ENCODE peak calls at places on chromosome 17, in ten cellular contexts. B, X, Y, G, T, U, Q, W, A and H are unnamed samples.

GRCh38 chr17:6910987-6911603 is 79.6 kb upstream of the TEKT1 start:
- DNase-seq in B (peak), X (no peak), Y (peak), G (peak), T (peak), U (no peak), Q (no peak), W (no peak), A (no peak), H (peak)

GRCh38 chr17:2337811-2338657 is 733 bp downstream of the SGSM2 start:
- DNase-seq in B (peak), X (peak), Y (peak), G (peak), T (peak), U (peak), Q (no peak), W (peak), A (peak), H (no peak)

GRCh38 chr17:2794116-2794803 is 2.0 kb upstream of the RAP1GAP2 start:
- DNase-seq in B (no peak), X (no peak), Y (no peak), G (no peak), T (no peak), U (no peak), Q (no peak), W (no peak), A (no peak), H (no peak)

GRCh38 chr17:78323821-78324390 is 36.0 kb downstream of the SOCS3 start:
- DNase-seq in B (no peak), X (no peak), Y (no peak), G (no peak), T (no peak), U (no peak), Q (no peak), W (no peak), A (no peak), H (no peak)

GRCh38 chr17:46943511-46944393 is 20.8 kb downstream of the GOSR2 start:
- DNase-seq in B (peak), X (no peak), Y (peak), G (peak), T (peak), U (no peak), Q (no peak), W (peak), A (no peak), H (no peak)

GRCh38 chr17:2904135-2904534 is 107.9 kb downstream of the RAP1GAP2 start:
- DNase-seq in B (no peak), X (no peak), Y (peak), G (no peak), T (no peak), U (no peak), Q (peak), W (peak), A (no peak), H (no peak)

GRCh38 chr17:78361227-78361683 is 1.4 kb upstream of the SOCS3 start:
- DNase-seq in B (no peak), X (no peak), Y (no peak), G (no peak), T (no peak), U (no peak), Q (no peak), W (no peak), A (no peak), H (no peak)

GRCh38 chr17:34750004-34750403 is 170.6 kb downstream of the TMEM132E start:
- DNase-seq in B (no peak), X (no peak), Y (no peak), G (no peak), T (no peak), U (no peak), Q (no peak), W (no peak), A (no peak), H (no peak)

GRCh38 chr17:60622961-60623360 is 23.0 kb downstream of the PPM1D start:
- DNase-seq in B (no peak), X (no peak), Y (no peak), G (no peak), T (no peak), U (no peak), Q (no peak), W (no peak), A (no peak), H (no peak)

GRCh38 chr17:4566785-4567184 is 6.4 kb upstream of the GGT6 start:
- DNase-seq in B (peak), X (no peak), Y (peak), G (peak), T (peak), U (peak), Q (no peak), W (peak), A (peak), H (no peak)

GRCh38 chr17:1005361-1005946 is 8.5 kb downstream of the TIMM22 start:
- DNase-seq in B (peak), X (no peak), Y (peak), G (peak), T (peak), U (no peak), Q (no peak), W (peak), A (no peak), H (no peak)

GRCh38 chr17:57984226-57984890 is 3.7 kb downstream of the VEZF1 start:
- DNase-seq in B (no peak), X (no peak), Y (peak), G (peak), T (no peak), U (no peak), Q (no peak), W (no peak), A (no peak), H (no peak)

GRCh38 chr17:78343433-78344201 is 16.3 kb downstream of the SOCS3 start:
- DNase-seq in B (no peak), X (peak), Y (no peak), G (no peak), T (no peak), U (peak), Q (no peak), W (no peak), A (no peak), H (no peak)

GRCh38 chr17:11880714-11881113 is 116.6 kb downstream of the ZNF18 start:
- DNase-seq in B (no peak), X (no peak), Y (peak), G (no peak), T (peak), U (no peak), Q (no peak), W (no peak), A (no peak), H (no peak)

GRCh38 chr17:65956814-65957213 is 235.1 kb downstream of the CEP112 start:
- DNase-seq in B (peak), X (no peak), Y (peak), G (no peak), T (no peak), U (no peak), Q (no peak), W (no peak), A (no peak), H (no peak)

GRCh38 chr17:40956401-40957254 is 10.1 kb downstream of the KRT39 start:
- DNase-seq in B (peak), X (no peak), Y (peak), G (peak), T (peak), U (no peak), Q (peak), W (no peak), A (no peak), H (no peak)

GRCh38 chr17:82193520-82194236 is 19.0 kb downstream of the CCDC57 start:
- DNase-seq in B (no peak), X (no peak), Y (no peak), G (no peak), T (no peak), U (no peak), Q (no peak), W (no peak), A (no peak), H (no peak)

GRCh38 chr17:78337244-78338109 is 22.4 kb downstream of the SOCS3 start:
- DNase-seq in B (peak), X (no peak), Y (peak), G (peak), T (peak), U (no peak), Q (no peak), W (no peak), A (no peak), H (peak)

GRCh38 chr17:44487170-44487569 is 16.0 kb downstream of the GPATCH8 start:
- DNase-seq in B (no peak), X (no peak), Y (no peak), G (no peak), T (no peak), U (no peak), Q (no peak), W (no peak), A (no peak), H (no peak)

GRCh38 chr17:58224315-58224714 is 5.3 kb upstream of the MKS1 start:
- DNase-seq in B (peak), X (no peak), Y (peak), G (peak), T (peak), U (no peak), Q (no peak), W (no peak), A (no peak), H (no peak)

GRCh38 chr17:33200116-33200515 is 93.0 kb downstream of the ASIC2 start:
- DNase-seq in B (peak), X (no peak), Y (no peak), G (no peak), T (peak), U (no peak), Q (no peak), W (no peak), A (no peak), H (no peak)

GRCh38 chr17:75785770-75786538 is 1.3 kb downstream of the UNK start:
- DNase-seq in B (peak), X (no peak), Y (peak), G (peak), T (peak), U (no peak), Q (no peak), W (no peak), A (no peak), H (no peak)

GRCh38 chr17:81309140-81309858 is 14.2 kb upstream of the SLC38A10 start:
- DNase-seq in B (peak), X (peak), Y (peak), G (peak), T (peak), U (peak), Q (no peak), W (peak), A (peak), H (no peak)

GRCh38 chr17:7253082-7253481 is 1.1 kb downstream of the ELP5 start:
- DNase-seq in B (no peak), X (no peak), Y (no peak), G (no peak), T (no peak), U (no peak), Q (no peak), W (no peak), A (no peak), H (no peak)

GRCh38 chr17:12927001-12927400 is 90.8 kb downstream of the ELAC2 start:
- DNase-seq in B (no peak), X (no peak), Y (no peak), G (no peak), T (no peak), U (no peak), Q (no peak), W (no peak), A (no peak), H (no peak)

GRCh38 chr17:12924614-12925013 is 93.2 kb downstream of the ELAC2 start:
- DNase-seq in B (no peak), X (no peak), Y (no peak), G (no peak), T (no peak), U (no peak), Q (no peak), W (no peak), A (no peak), H (no peak)

GRCh38 chr17:12927541-12928425 is 90.0 kb downstream of the ELAC2 start:
- DNase-seq in B (no peak), X (no peak), Y (peak), G (peak), T (peak), U (no peak), Q (no peak), W (peak), A (no peak), H (no peak)

GRCh38 chr17:12928736-12929135 is 89.1 kb downstream of the ELAC2 start:
- DNase-seq in B (peak), X (no peak), Y (no peak), G (peak), T (peak), U (no peak), Q (no peak), W (no peak), A (peak), H (no peak)
- TF ChIP-seq CTCF in B (peak), X (no peak), Y (peak), G (peak), T (peak), U (peak), Q (no peak), W (peak), A (peak), H (no peak)

DNA sequence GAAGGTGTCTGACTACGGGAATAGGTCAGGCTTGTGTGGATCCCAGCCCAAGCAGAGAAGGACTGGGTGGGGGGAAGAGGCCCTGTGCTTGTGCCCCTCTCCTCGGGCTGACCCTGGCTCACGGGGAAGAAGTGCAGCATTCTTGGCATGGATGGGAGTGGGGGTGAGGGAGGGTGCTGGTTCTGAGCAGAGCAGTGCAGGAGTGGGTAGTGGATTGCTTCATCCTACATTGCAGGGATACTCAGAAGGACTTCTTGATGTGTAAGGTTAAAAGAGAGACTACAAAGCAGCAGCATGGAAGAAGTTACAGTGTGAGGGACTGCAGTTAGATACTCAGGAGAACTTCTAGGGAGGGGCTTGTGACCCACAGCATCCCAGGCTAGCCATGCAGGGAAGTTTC is 2.1 kb downstream of the ARHGAP23 start:
- DNase-seq in B (peak), X (no peak), Y (peak), G (peak), T (peak), U (no peak), Q (no peak), W (no peak), A (peak), H (no peak)
- H3K4me3 ChIP-seq in B (peak), X (no peak), Y (no peak), G (peak), T (no peak), U (no peak), Q (no peak), W (no peak), A (no peak), H (no peak)

GRCh38 chr17:48731355-48731754 is 2.8 kb upstream of the HOXB13 start:
- DNase-seq in B (no peak), X (no peak), Y (no peak), G (no peak), T (no peak), U (no peak), Q (no peak), W (no peak), A (no peak), H (no peak)
- TF ChIP-seq CTCF in B (no peak), X (no peak), Y (no peak), G (no peak), T (no peak), U (no peak), Q (no peak), W (no peak), A (no peak), H (no peak)

DNA sequence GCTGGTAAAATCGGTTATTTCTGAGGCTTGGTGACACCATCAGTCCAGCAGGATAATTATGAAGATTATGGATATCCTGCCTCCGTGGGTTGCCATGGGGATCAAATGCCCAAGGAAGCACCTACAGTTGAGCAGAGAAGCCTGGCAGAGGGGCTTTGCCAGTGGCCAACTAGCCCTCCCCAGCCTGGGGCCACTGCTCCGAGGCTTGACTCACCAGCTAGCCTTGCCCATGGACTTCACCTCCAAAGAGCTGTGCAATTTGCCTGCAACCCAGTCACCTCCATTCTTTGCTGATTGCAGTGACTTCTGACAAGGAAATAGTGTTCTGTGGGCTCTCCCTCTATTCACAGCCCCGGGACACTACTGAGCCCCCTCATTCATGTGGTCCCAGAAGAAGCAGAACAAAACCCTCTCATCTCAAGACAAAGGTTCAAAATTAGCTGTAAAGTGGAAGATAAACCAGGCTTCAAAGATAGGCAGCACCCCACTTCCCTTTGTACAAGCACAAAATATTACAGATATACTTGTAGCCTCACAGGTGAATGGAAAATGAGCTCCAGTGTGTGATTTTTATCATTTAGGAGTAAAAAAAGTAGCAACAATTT is 1.6 kb downstream of the PECAM1 start:
- DNase-seq in B (no peak), X (no peak), Y (no peak), G (no peak), T (no peak), U (peak), Q (no peak), W (no peak), A (no peak), H (no peak)
- H3K4me3 ChIP-seq in B (no peak), X (no peak), Y (no peak), G (no peak), T (no peak), U (peak), Q (no peak), W (peak), A (peak), H (no peak)

DNA sequence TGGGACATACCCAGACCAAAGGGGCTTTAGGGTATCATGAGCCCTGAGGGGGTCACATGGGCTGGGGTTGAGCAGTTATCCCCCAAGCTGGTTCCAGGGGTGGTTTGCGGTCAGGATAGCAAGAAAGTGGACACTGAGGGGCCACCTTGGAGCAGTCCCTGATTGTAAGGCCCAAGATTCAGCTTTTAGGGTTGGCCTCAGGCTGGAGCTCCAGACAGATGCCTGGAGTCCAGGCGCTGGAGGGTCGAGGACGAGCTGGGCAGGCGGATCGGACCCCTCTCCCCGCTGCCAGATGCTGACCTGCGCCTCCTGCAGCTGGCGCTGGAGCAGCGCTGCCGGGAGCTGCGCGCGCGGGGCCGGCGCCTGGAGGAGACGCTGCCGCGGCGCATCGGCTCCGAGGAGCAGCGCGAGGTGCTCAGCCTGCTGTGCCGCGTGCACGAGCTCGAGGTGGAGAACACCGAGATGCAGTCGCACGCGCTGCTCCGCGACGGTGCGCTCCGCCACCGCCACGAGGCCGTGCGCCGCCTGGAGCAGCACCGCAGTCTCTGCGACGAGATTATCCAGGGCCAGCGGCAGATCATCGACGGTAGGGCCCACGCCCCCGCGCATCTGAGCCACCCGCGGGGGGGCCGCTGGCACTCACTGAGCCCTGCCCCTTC is 10.0 kb downstream of the BTBD17 start:
- DNase-seq in B (no peak), X (no peak), Y (no peak), G (no peak), T (no peak), U (no peak), Q (no peak), W (no peak), A (no peak), H (no peak)
- TF ChIP-seq CTCF in B (no peak), X (no peak), Y (no peak), G (no peak), T (no peak), U (no peak), Q (no peak), W (no peak), A (no peak), H (no peak)

GRCh38 chr17:39739020-39739884 is 1.5 kb downstream of the GRB7 start:
- DNase-seq in B (no peak), X (no peak), Y (no peak), G (no peak), T (no peak), U (peak), Q (no peak), W (no peak), A (peak), H (no peak)
- H3K4me3 ChIP-seq in B (no peak), X (no peak), Y (peak), G (no peak), T (no peak), U (peak), Q (peak), W (no peak), A (peak), H (no peak)

GRCh38 chr17:73232587-73233373 is 28.9 kb downstream of the CPSF4L start:
- DNase-seq in B (peak), X (peak), Y (peak), G (peak), T (no peak), U (peak), Q (no peak), W (peak), A (peak), H (no peak)

GRCh38 chr17:73234746-73235145 is 26.9 kb downstream of the CPSF4L start:
- DNase-seq in B (no peak), X (no peak), Y (no peak), G (no peak), T (no peak), U (no peak), Q (no peak), W (no peak), A (no peak), H (no peak)

GRCh38 chr17:73230088-73230487 is 31.6 kb downstream of the CPSF4L start:
- DNase-seq in B (no peak), X (no peak), Y (no peak), G (no peak), T (no peak), U (no peak), Q (no peak), W (no peak), A (no peak), H (no peak)

GRCh38 chr17:73231363-73231762 is 30.3 kb downstream of the CPSF4L start:
- DNase-seq in B (peak), X (no peak), Y (peak), G (peak), T (no peak), U (no peak), Q (no peak), W (no peak), A (no peak), H (no peak)

GRCh38 chr17:73231841-73232586 is 29.7 kb downstream of the CPSF4L start:
- DNase-seq in B (peak), X (peak), Y (peak), G (peak), T (peak), U (peak), Q (peak), W (peak), A (peak), H (peak)
- TF ChIP-seq CTCF in B (peak), X (no peak), Y (peak), G (peak), T (no peak), U (peak), Q (peak), W (peak), A (peak), H (no peak)

GRCh38 chr17:43315369-43315768 is 81.6 kb upstream of the RNU2-1 start:
- DNase-seq in B (no peak), X (no peak), Y (no peak), G (no peak), T (no peak), U (no peak), Q (no peak), W (no peak), A (no peak), H (no peak)

GRCh38 chr17:43315858-43316521 is 82.2 kb upstream of the RNU2-1 start:
- DNase-seq in B (no peak), X (no peak), Y (no peak), G (no peak), T (no peak), U (no peak), Q (no peak), W (no peak), A (no peak), H (no peak)

GRCh38 chr17:43314582-43314981 is 80.8 kb upstream of the RNU2-1 start:
- DNase-seq in B (no peak), X (no peak), Y (peak), G (peak), T (no peak), U (no peak), Q (no peak), W (no peak), A (no peak), H (no peak)

GRCh38 chr17:43319293-43320124 is 79.3 kb upstream of the ARL4D start:
- DNase-seq in B (no peak), X (no peak), Y (no peak), G (no peak), T (no peak), U (no peak), Q (no peak), W (no peak), A (no peak), H (no peak)

GRCh38 chr17:43316522-43317142 is 82.2 kb upstream of the ARL4D start:
- DNase-seq in B (no peak), X (peak), Y (no peak), G (peak), T (no peak), U (no peak), Q (no peak), W (no peak), A (peak), H (no peak)
- H3K4me3 ChIP-seq in B (no peak), X (no peak), Y (no peak), G (no peak), T (no peak), U (no peak), Q (no peak), W (no peak), A (no peak), H (no peak)